ENCODE peak calls at places on chromosomes 6 and 20, in five cellular contexts. M is pancreas; P is neural progenitor cell; G is CD4-positive, alpha-beta memory T cell; T is PC-9. U is an unnamed sample. For H3K4me1, the result is how much of the 10 kb centered on the place peaks cover.

GRCh38 chr20:52001999-52002666 is 189.4 kb downstream of the ZFP64 start:
- DNase-seq in P (no peak), G (no peak), M (no peak), T (no peak), U (no peak)

GRCh38 chr6:10725046-10725445 is 2.2 kb downstream of the TMEM14C start:
- DNase-seq in T (no peak), P (no peak), G (no peak), M (no peak), U (no peak)

GRCh38 chr6:164247106-164247505 is 832.6 kb downstream of the QKI start:
- DNase-seq in T (no peak), G (no peak), P (peak), M (no peak), U (no peak)

GRCh38 chr6:140343128-140343527 is 968.7 kb upstream of the CITED2 start:
- DNase-seq in G (no peak), T (no peak), M (no peak), P (no peak), U (no peak)

GRCh38 chr6:15322781-15323536 is 77.1 kb downstream of the JARID2 start:
- DNase-seq in G (no peak), T (peak), M (no peak), P (no peak), U (no peak)

GRCh38 chr20:21272279-21272678 is 30.9 kb upstream of the XRN2 start:
- DNase-seq in M (no peak), T (no peak), P (no peak), G (no peak), U (no peak)

GRCh38 chr20:17928211-17928611 is 40.4 kb downstream of the SNX5 start:
- DNase-seq in T (peak), G (no peak), P (no peak), M (no peak), U (no peak)

GRCh38 chr6:115717472-115717871 is 343.2 kb downstream of the FRK start:
- DNase-seq in T (no peak), G (no peak), P (no peak), M (no peak), U (no peak)

GRCh38 chr6:43729537-43729936 is 40.5 kb upstream of the VEGFA start:
- DNase-seq in G (no peak), M (no peak), P (no peak), T (no peak), U (peak)

DNA sequence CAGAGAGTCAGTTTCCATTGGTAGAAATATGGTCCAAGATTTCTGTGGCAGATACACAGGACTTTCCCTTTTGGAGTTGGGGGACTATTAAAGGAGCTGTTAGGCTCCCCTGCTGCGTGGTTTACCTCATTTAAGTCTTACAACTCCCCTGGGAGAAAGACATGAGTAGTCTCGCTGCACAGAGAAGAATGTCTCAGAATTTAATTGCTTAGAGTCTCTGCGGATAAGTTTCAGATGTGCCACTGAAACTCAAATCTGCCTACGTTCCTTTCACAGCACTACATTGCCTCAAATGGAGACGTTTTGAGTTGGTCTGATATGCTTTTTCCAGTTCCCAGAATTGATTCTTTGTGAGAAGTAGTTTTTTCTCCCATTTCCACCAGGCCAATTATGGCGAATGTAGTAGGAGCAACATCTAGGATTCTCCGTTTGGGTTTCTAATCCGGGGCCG is 585 bp upstream of the SLC35F1 start:
- DNase-seq in M (no peak), G (no peak), P (peak), T (no peak), U (no peak)
- H3K4me3 ChIP-seq in M (peak), G (no peak), P (peak), T (no peak), U (peak)

GRCh38 chr6:85641916-85642773 is 541 bp downstream of the SYNCRIP start:
- DNase-seq in T (peak), M (peak), G (peak), P (peak), U (peak)
- H3K4me1 ChIP-seq in T (under half), M (under half), G (half or more), P (under half), U (under half)

GRCh38 chr6:56521988-56522387 is 120.7 kb downstream of the DST start:
- DNase-seq in P (peak), M (no peak), T (no peak), G (no peak), U (no peak)
- H3K4me3 ChIP-seq in P (no peak), M (no peak), T (no peak), G (no peak), U (no peak)

GRCh38 chr20:61807426-61808160 is 258.1 kb downstream of the TAF4 start:
- DNase-seq in M (peak), T (no peak), G (no peak), P (no peak), U (peak)

GRCh38 chr20:61808497-61808896 is 257.2 kb downstream of the TAF4 start:
- DNase-seq in P (no peak), M (no peak), G (no peak), T (no peak), U (peak)

GRCh38 chr20:61810709-61811565 is 254.7 kb downstream of the TAF4 start:
- DNase-seq in P (no peak), M (no peak), T (no peak), G (no peak), U (peak)

GRCh38 chr20:61810066-61810708 is 255.5 kb downstream of the TAF4 start:
- DNase-seq in T (no peak), G (no peak), M (no peak), P (no peak), U (peak)

GRCh38 chr20:61809006-61809770 is 256.5 kb downstream of the TAF4 start:
- DNase-seq in M (no peak), T (no peak), G (no peak), P (no peak), U (peak)
- H3K4me1 ChIP-seq in M (under half), T (under half), G (under half), P (under half), U (under half)

DNA sequence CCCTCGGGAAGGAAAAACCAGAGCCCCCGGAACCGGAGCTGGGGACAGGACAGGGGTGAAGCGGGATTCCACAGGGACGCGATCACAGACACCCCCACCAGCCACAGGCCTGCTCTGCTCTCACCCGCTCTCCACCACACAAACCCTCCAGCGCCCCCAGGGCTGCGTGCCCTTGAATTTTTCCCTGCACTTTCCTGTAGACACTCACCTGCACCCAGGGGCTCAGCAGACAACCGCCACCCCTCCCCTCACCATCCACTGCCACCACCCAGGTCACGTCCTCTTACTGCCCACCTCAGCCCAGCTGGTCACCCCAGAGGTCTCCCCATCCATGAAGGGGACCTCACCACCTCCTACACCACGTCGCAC is 631 bp downstream of the ULBP2 start:
- DNase-seq in T (no peak), P (no peak), G (no peak), M (no peak), U (no peak)
- H3K4me3 ChIP-seq in T (peak), P (peak), G (peak), M (peak), U (no peak)

U was measured in aorta.